ENCODE peak calls at places on chromosomes 5 and 9, in seven cellular contexts. E, P, X, S, F, Z and N are unnamed samples.
A peak's percentile ranks its signal among the peaks of the same experiment; 100 is the strongest.

GRCh38 chr9:136020671-136021070 is 59.5 kb upstream of the UBAC1 start:
- DNase-seq in Z (peak; percentile 12), E (no peak), S (no peak), X (no peak), F (no peak), P (no peak), N (no peak)

GRCh38 chr9:10612649-10613398 is at the start of gene PTPRD:
- DNase-seq in Z (no peak), E (peak; percentile 72), P (peak; percentile 3), X (peak; percentile 37), F (no peak), S (no peak), N (no peak)

GRCh38 chr9:124551472-124552339 is 44.5 kb upstream of the NR5A1 start:
- DNase-seq in F (no peak), S (no peak), X (peak; percentile 76), E (peak; percentile 74), P (peak; percentile 66), Z (peak; percentile 16), N (peak; percentile 32)

GRCh38 chr9:116700882-116701836 is 14.1 kb downstream of the TRIM32 start:
- DNase-seq in S (no peak), X (no peak), E (no peak), P (no peak), Z (no peak), F (no peak), N (no peak)

GRCh38 chr5:167968784-167969183 is 322.7 kb upstream of the WWC1 start:
- DNase-seq in F (no peak), P (no peak), E (no peak), Z (no peak), S (no peak), X (no peak), N (no peak)

GRCh38 chr9:129487307-129487657 is 133.6 kb downstream of the C9orf50 start:
- DNase-seq in P (no peak), S (no peak), F (no peak), X (no peak), E (no peak), Z (no peak), N (no peak)

GRCh38 chr5:159908201-159908940 is 7.9 kb upstream of the ADRA1B start:
- DNase-seq in X (no peak), F (no peak), P (no peak), E (no peak), Z (no peak), S (no peak), N (no peak)

GRCh38 chr5:116546033-116546742 is 28.4 kb downstream of the SEMA6A start:
- DNase-seq in S (no peak), E (no peak), X (no peak), F (no peak), P (no peak), Z (no peak), N (no peak)

GRCh38 chr9:99121604-99122003 is 16.7 kb downstream of the TGFBR1 start:
- DNase-seq in S (no peak), P (no peak), Z (no peak), X (no peak), F (no peak), E (no peak), N (no peak)

GRCh38 chr9:93092171-93092991 is 3.6 kb upstream of the CARD19 start:
- DNase-seq in S (no peak), X (no peak), E (no peak), P (no peak), Z (no peak), F (no peak), N (no peak)

GRCh38 chr5:43409809-43410271 is 2.4 kb downstream of the CCL28 start:
- DNase-seq in X (no peak), P (no peak), Z (no peak), S (no peak), E (no peak), F (no peak), N (no peak)

GRCh38 chr9:3879315-3879714 is 353.5 kb upstream of the RFX3 start:
- DNase-seq in X (no peak), F (no peak), Z (no peak), P (no peak), E (peak; percentile 85), S (no peak), N (no peak)

GRCh38 chr9:21919377-21920362 is 74.5 kb downstream of the CDKN2A start:
- DNase-seq in F (peak; percentile 7), Z (no peak), X (peak; percentile 15), E (peak; percentile 33), S (peak; percentile 20), P (peak; percentile 88), N (peak; percentile 50)

GRCh38 chr9:79768199-79768598 is 196.4 kb downstream of the TLE4 start:
- DNase-seq in E (no peak), Z (no peak), P (peak; percentile 28), S (no peak), X (peak; percentile 7), F (no peak), N (peak; percentile 12)

GRCh38 chr5:143200781-143201398 is 202.6 kb downstream of the NR3C1 start:
- DNase-seq in E (no peak), X (peak; percentile 43), Z (peak; percentile 48), S (no peak), F (no peak), P (peak; percentile 93), N (peak; percentile 78)

GRCh38 chr9:133115604-133116345 is 5.3 kb downstream of the RALGDS start:
- DNase-seq in X (no peak), F (no peak), Z (peak; percentile 10), S (no peak), P (no peak), E (no peak), N (no peak)

GRCh38 chr5:159099049-159099760 is 511 bp downstream of the EBF1 start:
- DNase-seq in F (no peak), S (no peak), Z (no peak), X (peak; percentile 77), E (peak; percentile 59), P (peak; percentile 57), N (peak; percentile 26)